ENCODE peak calls at places on chromosomes 6 and 20, in six cellular contexts. One of them, this sample, is unnamed.

GRCh38 chr6:141988954-141989705 is 143.6 kb upstream of the GJE1 start:
- DNase-seq in T-helper 9 cell: peak
- DNase-seq in activated gamma-delta T cell treated with Interleukin-2 at 50 U/mL for 16 hours: no peak
- DNase-seq in neural crest cell: peak
- DNase-seq in glutamatergic neuron: peak
- DNase-seq in naive thymus-derived CD4-positive, alpha-beta T cell: peak
- DNase-seq in this sample: no peak

GRCh38 chr20:25540273-25540672 is 45.1 kb downstream of the NINL start:
- DNase-seq in glutamatergic neuron: peak
- DNase-seq in T-helper 9 cell: no peak
- DNase-seq in activated gamma-delta T cell treated with Interleukin-2 at 50 U/mL for 16 hours: no peak
- DNase-seq in neural crest cell: no peak
- DNase-seq in naive thymus-derived CD4-positive, alpha-beta T cell: no peak
- DNase-seq in this sample: no peak

GRCh38 chr20:7971536-7972285 is 31.5 kb upstream of the HAO1 start:
- DNase-seq in T-helper 9 cell: no peak
- DNase-seq in activated gamma-delta T cell treated with Interleukin-2 at 50 U/mL for 16 hours: no peak
- DNase-seq in naive thymus-derived CD4-positive, alpha-beta T cell: no peak
- DNase-seq in glutamatergic neuron: no peak
- DNase-seq in neural crest cell: no peak
- DNase-seq in this sample: no peak

GRCh38 chr20:40945754-40946451 is 82.7 kb upstream of the TOP1 start:
- DNase-seq in naive thymus-derived CD4-positive, alpha-beta T cell: no peak
- DNase-seq in neural crest cell: peak
- DNase-seq in glutamatergic neuron: peak
- DNase-seq in T-helper 9 cell: no peak
- DNase-seq in activated gamma-delta T cell treated with Interleukin-2 at 50 U/mL for 16 hours: no peak
- DNase-seq in this sample: peak

GRCh38 chr6:29742191-29742590 is 19.0 kb downstream of the HLA-F start:
- DNase-seq in naive thymus-derived CD4-positive, alpha-beta T cell: no peak
- DNase-seq in glutamatergic neuron: no peak
- DNase-seq in T-helper 9 cell: no peak
- DNase-seq in activated gamma-delta T cell treated with Interleukin-2 at 50 U/mL for 16 hours: no peak
- DNase-seq in neural crest cell: no peak
- DNase-seq in this sample: no peak

GRCh38 chr6:146770965-146771735 is 172.4 kb downstream of the ADGB start:
- DNase-seq in T-helper 9 cell: peak
- DNase-seq in glutamatergic neuron: no peak
- DNase-seq in naive thymus-derived CD4-positive, alpha-beta T cell: peak
- DNase-seq in neural crest cell: no peak
- DNase-seq in activated gamma-delta T cell treated with Interleukin-2 at 50 U/mL for 16 hours: peak
- DNase-seq in this sample: peak

GRCh38 chr6:36514554-36515456 is 32.5 kb downstream of the STK38 start:
- DNase-seq in naive thymus-derived CD4-positive, alpha-beta T cell: no peak
- DNase-seq in neural crest cell: no peak
- DNase-seq in glutamatergic neuron: no peak
- DNase-seq in T-helper 9 cell: no peak
- DNase-seq in activated gamma-delta T cell treated with Interleukin-2 at 50 U/mL for 16 hours: peak
- DNase-seq in this sample: no peak

GRCh38 chr6:44110005-44110681 is 17.1 kb downstream of the MRPL14 start:
- DNase-seq in T-helper 9 cell: no peak
- DNase-seq in neural crest cell: no peak
- DNase-seq in naive thymus-derived CD4-positive, alpha-beta T cell: no peak
- DNase-seq in glutamatergic neuron: no peak
- DNase-seq in activated gamma-delta T cell treated with Interleukin-2 at 50 U/mL for 16 hours: no peak
- DNase-seq in this sample: no peak

GRCh38 chr6:158047120-158047518 is 65.5 kb downstream of the SYNJ2 start:
- DNase-seq in activated gamma-delta T cell treated with Interleukin-2 at 50 U/mL for 16 hours: peak
- DNase-seq in neural crest cell: no peak
- DNase-seq in T-helper 9 cell: no peak
- DNase-seq in naive thymus-derived CD4-positive, alpha-beta T cell: peak
- DNase-seq in glutamatergic neuron: no peak
- DNase-seq in this sample: peak

GRCh38 chr6:42226251-42227143 is 8.8 kb upstream of the MRPS10 start:
- DNase-seq in neural crest cell: no peak
- DNase-seq in glutamatergic neuron: no peak
- DNase-seq in T-helper 9 cell: no peak
- DNase-seq in naive thymus-derived CD4-positive, alpha-beta T cell: no peak
- DNase-seq in activated gamma-delta T cell treated with Interleukin-2 at 50 U/mL for 16 hours: no peak
- DNase-seq in this sample: no peak

GRCh38 chr6:19643713-19644112 is 193.5 kb upstream of the ID4 start:
- DNase-seq in T-helper 9 cell: no peak
- DNase-seq in neural crest cell: no peak
- DNase-seq in naive thymus-derived CD4-positive, alpha-beta T cell: no peak
- DNase-seq in activated gamma-delta T cell treated with Interleukin-2 at 50 U/mL for 16 hours: no peak
- DNase-seq in glutamatergic neuron: no peak
- DNase-seq in this sample: no peak

GRCh38 chr6:37515712-37516075 is 16.0 kb upstream of the CCDC167 start:
- DNase-seq in naive thymus-derived CD4-positive, alpha-beta T cell: no peak
- DNase-seq in glutamatergic neuron: no peak
- DNase-seq in neural crest cell: no peak
- DNase-seq in T-helper 9 cell: no peak
- DNase-seq in activated gamma-delta T cell treated with Interleukin-2 at 50 U/mL for 16 hours: no peak
- DNase-seq in this sample: no peak

GRCh38 chr6:11750682-11751081 is 27.9 kb downstream of the ADTRP start:
- DNase-seq in naive thymus-derived CD4-positive, alpha-beta T cell: no peak
- DNase-seq in neural crest cell: no peak
- DNase-seq in T-helper 9 cell: no peak
- DNase-seq in activated gamma-delta T cell treated with Interleukin-2 at 50 U/mL for 16 hours: no peak
- DNase-seq in glutamatergic neuron: no peak
- DNase-seq in this sample: no peak

GRCh38 chr6:68649669-68650068 is 14.6 kb downstream of the ADGRB3 start:
- DNase-seq in neural crest cell: no peak
- DNase-seq in naive thymus-derived CD4-positive, alpha-beta T cell: no peak
- DNase-seq in T-helper 9 cell: no peak
- DNase-seq in glutamatergic neuron: no peak
- DNase-seq in activated gamma-delta T cell treated with Interleukin-2 at 50 U/mL for 16 hours: no peak
- DNase-seq in this sample: no peak

GRCh38 chr6:147201885-147202515 is 2.2 kb upstream of the STXBP5 start:
- DNase-seq in neural crest cell: no peak
- DNase-seq in naive thymus-derived CD4-positive, alpha-beta T cell: no peak
- DNase-seq in glutamatergic neuron: peak
- DNase-seq in activated gamma-delta T cell treated with Interleukin-2 at 50 U/mL for 16 hours: no peak
- DNase-seq in T-helper 9 cell: no peak
- DNase-seq in this sample: peak

GRCh38 chr6:12555267-12555666 is 161.3 kb upstream of the PHACTR1 start:
- DNase-seq in naive thymus-derived CD4-positive, alpha-beta T cell: no peak
- DNase-seq in T-helper 9 cell: no peak
- DNase-seq in neural crest cell: no peak
- DNase-seq in activated gamma-delta T cell treated with Interleukin-2 at 50 U/mL for 16 hours: no peak
- DNase-seq in glutamatergic neuron: no peak
- DNase-seq in this sample: no peak

GRCh38 chr6:169993861-169994481 is 242.5 kb downstream of the ERMARD start:
- DNase-seq in T-helper 9 cell: no peak
- DNase-seq in activated gamma-delta T cell treated with Interleukin-2 at 50 U/mL for 16 hours: no peak
- DNase-seq in glutamatergic neuron: peak
- DNase-seq in neural crest cell: no peak
- DNase-seq in naive thymus-derived CD4-positive, alpha-beta T cell: no peak
- DNase-seq in this sample: no peak

GRCh38 chr20:58697867-58698703 is 5.5 kb downstream of the NPEPL1 start:
- DNase-seq in glutamatergic neuron: no peak
- DNase-seq in neural crest cell: no peak
- DNase-seq in activated gamma-delta T cell treated with Interleukin-2 at 50 U/mL for 16 hours: no peak
- DNase-seq in naive thymus-derived CD4-positive, alpha-beta T cell: no peak
- DNase-seq in T-helper 9 cell: no peak
- DNase-seq in this sample: no peak

GRCh38 chr20:45957021-45957941 is 14.7 kb downstream of the ZNF335 start:
- DNase-seq in activated gamma-delta T cell treated with Interleukin-2 at 50 U/mL for 16 hours: no peak
- DNase-seq in naive thymus-derived CD4-positive, alpha-beta T cell: no peak
- DNase-seq in glutamatergic neuron: no peak
- DNase-seq in T-helper 9 cell: no peak
- DNase-seq in neural crest cell: no peak
- DNase-seq in this sample: no peak

GRCh38 chr6:95865857-95866256 is 149.9 kb upstream of the FUT9 start:
- DNase-seq in naive thymus-derived CD4-positive, alpha-beta T cell: no peak
- DNase-seq in glutamatergic neuron: no peak
- DNase-seq in neural crest cell: no peak
- DNase-seq in T-helper 9 cell: no peak
- DNase-seq in activated gamma-delta T cell treated with Interleukin-2 at 50 U/mL for 16 hours: no peak
- DNase-seq in this sample: no peak

GRCh38 chr6:148524509-148524908 is 181.9 kb downstream of the SASH1 start:
- DNase-seq in T-helper 9 cell: no peak
- DNase-seq in neural crest cell: no peak
- DNase-seq in glutamatergic neuron: no peak
- DNase-seq in naive thymus-derived CD4-positive, alpha-beta T cell: no peak
- DNase-seq in activated gamma-delta T cell treated with Interleukin-2 at 50 U/mL for 16 hours: no peak
- DNase-seq in this sample: no peak

GRCh38 chr20:44736170-44737021 is 9.3 kb upstream of the KCNK15 start:
- DNase-seq in naive thymus-derived CD4-positive, alpha-beta T cell: peak
- DNase-seq in neural crest cell: peak
- DNase-seq in glutamatergic neuron: peak
- DNase-seq in activated gamma-delta T cell treated with Interleukin-2 at 50 U/mL for 16 hours: no peak
- DNase-seq in T-helper 9 cell: no peak
- DNase-seq in this sample: peak

GRCh38 chr6:167676000-167676665 is 150.6 kb upstream of the AFDN start:
- DNase-seq in glutamatergic neuron: no peak
- DNase-seq in T-helper 9 cell: no peak
- DNase-seq in activated gamma-delta T cell treated with Interleukin-2 at 50 U/mL for 16 hours: no peak
- DNase-seq in neural crest cell: no peak
- DNase-seq in naive thymus-derived CD4-positive, alpha-beta T cell: no peak
- DNase-seq in this sample: no peak

GRCh38 chr6:160118620-160119234 is 2.9 kb upstream of the SLC22A1 start:
- DNase-seq in neural crest cell: no peak
- DNase-seq in naive thymus-derived CD4-positive, alpha-beta T cell: no peak
- DNase-seq in T-helper 9 cell: no peak
- DNase-seq in glutamatergic neuron: no peak
- DNase-seq in activated gamma-delta T cell treated with Interleukin-2 at 50 U/mL for 16 hours: no peak
- DNase-seq in this sample: no peak

GRCh38 chr6:169843110-169843509 is 91.7 kb downstream of the ERMARD start:
- DNase-seq in naive thymus-derived CD4-positive, alpha-beta T cell: no peak
- DNase-seq in neural crest cell: no peak
- DNase-seq in T-helper 9 cell: no peak
- DNase-seq in glutamatergic neuron: no peak
- DNase-seq in activated gamma-delta T cell treated with Interleukin-2 at 50 U/mL for 16 hours: no peak
- DNase-seq in this sample: no peak

GRCh38 chr20:35826361-35826760 is 54.5 kb downstream of the PHF20 start:
- DNase-seq in naive thymus-derived CD4-positive, alpha-beta T cell: no peak
- DNase-seq in glutamatergic neuron: no peak
- DNase-seq in activated gamma-delta T cell treated with Interleukin-2 at 50 U/mL for 16 hours: no peak
- DNase-seq in T-helper 9 cell: no peak
- DNase-seq in neural crest cell: no peak
- DNase-seq in this sample: no peak

GRCh38 chr6:8064638-8065518 is 689 bp upstream of the BLOC1S5 start:
- DNase-seq in activated gamma-delta T cell treated with Interleukin-2 at 50 U/mL for 16 hours: no peak
- DNase-seq in naive thymus-derived CD4-positive, alpha-beta T cell: no peak
- DNase-seq in neural crest cell: no peak
- DNase-seq in T-helper 9 cell: no peak
- DNase-seq in glutamatergic neuron: no peak
- DNase-seq in this sample: no peak

GRCh38 chr6:89287351-89288028 is 27.6 kb downstream of the GABRR2 start:
- DNase-seq in activated gamma-delta T cell treated with Interleukin-2 at 50 U/mL for 16 hours: no peak
- DNase-seq in naive thymus-derived CD4-positive, alpha-beta T cell: no peak
- DNase-seq in neural crest cell: no peak
- DNase-seq in glutamatergic neuron: no peak
- DNase-seq in T-helper 9 cell: no peak
- DNase-seq in this sample: no peak

GRCh38 chr6:122696079-122696478 is 83.4 kb upstream of the FABP7 start:
- DNase-seq in glutamatergic neuron: no peak
- DNase-seq in neural crest cell: no peak
- DNase-seq in naive thymus-derived CD4-positive, alpha-beta T cell: no peak
- DNase-seq in activated gamma-delta T cell treated with Interleukin-2 at 50 U/mL for 16 hours: no peak
- DNase-seq in T-helper 9 cell: no peak
- DNase-seq in this sample: no peak

GRCh38 chr6:31978831-31979230 is 3.0 kb upstream of the C4A start:
- DNase-seq in glutamatergic neuron: no peak
- DNase-seq in naive thymus-derived CD4-positive, alpha-beta T cell: no peak
- DNase-seq in T-helper 9 cell: no peak
- DNase-seq in activated gamma-delta T cell treated with Interleukin-2 at 50 U/mL for 16 hours: no peak
- DNase-seq in neural crest cell: no peak
- DNase-seq in this sample: no peak

GRCh38 chr20:3168829-3169590 is 4.3 kb downstream of the LZTS3 start:
- DNase-seq in T-helper 9 cell: no peak
- DNase-seq in naive thymus-derived CD4-positive, alpha-beta T cell: no peak
- DNase-seq in neural crest cell: no peak
- DNase-seq in activated gamma-delta T cell treated with Interleukin-2 at 50 U/mL for 16 hours: no peak
- DNase-seq in glutamatergic neuron: no peak
- DNase-seq in this sample: no peak

GRCh38 chr6:971981-972640 is 279.2 kb upstream of the EXOC2 start:
- DNase-seq in activated gamma-delta T cell treated with Interleukin-2 at 50 U/mL for 16 hours: no peak
- DNase-seq in glutamatergic neuron: no peak
- DNase-seq in neural crest cell: no peak
- DNase-seq in T-helper 9 cell: no peak
- DNase-seq in naive thymus-derived CD4-positive, alpha-beta T cell: no peak
- DNase-seq in this sample: no peak

GRCh38 chr6:39189915-39190544 is 39.2 kb downstream of the KCNK5 start:
- DNase-seq in activated gamma-delta T cell treated with Interleukin-2 at 50 U/mL for 16 hours: no peak
- DNase-seq in T-helper 9 cell: no peak
- DNase-seq in naive thymus-derived CD4-positive, alpha-beta T cell: no peak
- DNase-seq in neural crest cell: peak
- DNase-seq in glutamatergic neuron: peak
- DNase-seq in this sample: no peak

GRCh38 chr6:160973856-160974255 is 17.7 kb upstream of the MAP3K4 start:
- DNase-seq in T-helper 9 cell: no peak
- DNase-seq in neural crest cell: no peak
- DNase-seq in activated gamma-delta T cell treated with Interleukin-2 at 50 U/mL for 16 hours: no peak
- DNase-seq in naive thymus-derived CD4-positive, alpha-beta T cell: no peak
- DNase-seq in glutamatergic neuron: no peak
- DNase-seq in this sample: no peak

GRCh38 chr6:116220172-116220571 is 33.7 kb downstream of the TSPYL4 start:
- DNase-seq in T-helper 9 cell: no peak
- DNase-seq in neural crest cell: no peak
- DNase-seq in activated gamma-delta T cell treated with Interleukin-2 at 50 U/mL for 16 hours: no peak
- DNase-seq in naive thymus-derived CD4-positive, alpha-beta T cell: no peak
- DNase-seq in glutamatergic neuron: peak
- DNase-seq in this sample: no peak

GRCh38 chr6:79570802-79571367 is 33.7 kb upstream of the LCA5 start:
- DNase-seq in glutamatergic neuron: no peak
- DNase-seq in naive thymus-derived CD4-positive, alpha-beta T cell: peak
- DNase-seq in activated gamma-delta T cell treated with Interleukin-2 at 50 U/mL for 16 hours: no peak
- DNase-seq in T-helper 9 cell: no peak
- DNase-seq in neural crest cell: no peak
- DNase-seq in this sample: peak

GRCh38 chr6:35070111-35070510 is 71.0 kb downstream of the TCP11 start:
- DNase-seq in naive thymus-derived CD4-positive, alpha-beta T cell: no peak
- DNase-seq in glutamatergic neuron: no peak
- DNase-seq in activated gamma-delta T cell treated with Interleukin-2 at 50 U/mL for 16 hours: no peak
- DNase-seq in neural crest cell: no peak
- DNase-seq in T-helper 9 cell: no peak
- DNase-seq in this sample: no peak

GRCh38 chr20:59004493-59004762 is 2.6 kb downstream of the CTSZ start:
- DNase-seq in activated gamma-delta T cell treated with Interleukin-2 at 50 U/mL for 16 hours: peak
- DNase-seq in neural crest cell: no peak
- DNase-seq in glutamatergic neuron: peak
- DNase-seq in naive thymus-derived CD4-positive, alpha-beta T cell: peak
- DNase-seq in T-helper 9 cell: peak
- DNase-seq in this sample: no peak

GRCh38 chr20:13340088-13340487 is 119.0 kb downstream of the ISM1 start:
- DNase-seq in T-helper 9 cell: no peak
- DNase-seq in naive thymus-derived CD4-positive, alpha-beta T cell: no peak
- DNase-seq in neural crest cell: no peak
- DNase-seq in activated gamma-delta T cell treated with Interleukin-2 at 50 U/mL for 16 hours: no peak
- DNase-seq in glutamatergic neuron: no peak
- DNase-seq in this sample: no peak

This sample was measured in GDM1.